ENCODE peak calls at places on chromosomes 5 and 9, in eight cellular contexts. C, G, O, I, T, S, X and E are unnamed samples.

GRCh38 chr5:75412111-75412990 is 75.3 kb downstream of the HMGCR start:
- DNase-seq in C (peak), X (peak), O (no peak), T (peak), G (no peak), S (peak), I (no peak), E (no peak)

GRCh38 chr5:36607114-36607561 is 732 bp downstream of the SLC1A3 start:
- DNase-seq in S (no peak), G (peak), I (peak), T (no peak), X (peak), O (no peak), C (no peak), E (no peak)

GRCh38 chr5:113380299-113381014 is 54.3 kb downstream of the TSSK1B start:
- DNase-seq in T (peak), G (no peak), C (no peak), I (peak), O (no peak), S (peak), X (no peak), E (no peak)

GRCh38 chr9:13719410-13719809 is 439.9 kb upstream of the MPDZ start:
- DNase-seq in S (peak), G (no peak), T (peak), X (peak), I (no peak), C (no peak), O (no peak), E (no peak)

GRCh38 chr5:168670881-168671575 is 91.9 kb upstream of the PANK3 start:
- DNase-seq in O (no peak), I (peak), C (no peak), X (no peak), S (no peak), T (no peak), G (no peak), E (no peak)

GRCh38 chr5:112551437-112552018 is 132.5 kb upstream of the EPB41L4A start:
- DNase-seq in T (peak), G (peak), I (no peak), X (peak), C (peak), S (peak), O (no peak), E (peak)

GRCh38 chr9:89746385-89747116 is 141.7 kb downstream of the GADD45G start:
- DNase-seq in O (no peak), G (no peak), S (no peak), I (no peak), C (no peak), T (peak), X (peak), E (no peak)

GRCh38 chr9:133251773-133252172 is 23.2 kb downstream of the ABO start:
- DNase-seq in T (no peak), C (no peak), G (no peak), S (no peak), X (no peak), I (no peak), O (peak), E (no peak)

GRCh38 chr5:78920604-78921003 is 64.5 kb downstream of the ARSB start:
- DNase-seq in C (no peak), S (no peak), X (peak), T (peak), I (peak), G (no peak), O (no peak), E (no peak)

GRCh38 chr9:134689320-134690181 is 47.9 kb downstream of the COL5A1 start:
- DNase-seq in O (peak), T (peak), X (peak), I (peak), G (no peak), S (peak), C (peak), E (peak)

GRCh38 chr9:16074962-16075361 is 522.1 kb downstream of the CCDC171 start:
- DNase-seq in T (peak), C (no peak), X (no peak), S (no peak), I (no peak), G (no peak), O (no peak), E (no peak)

GRCh38 chr9:31355965-31356364 is 1028.5 kb upstream of the ACO1 start:
- DNase-seq in S (no peak), T (no peak), X (no peak), O (no peak), I (no peak), C (no peak), G (no peak), E (no peak)

GRCh38 chr9:87212563-87213154 is 265.4 kb upstream of the GAS1 start:
- DNase-seq in G (no peak), T (peak), X (peak), O (no peak), C (no peak), S (no peak), I (peak), E (no peak)

GRCh38 chr5:128109138-128109537 is 25.6 kb downstream of the SLC12A2 start:
- DNase-seq in G (no peak), O (no peak), X (no peak), C (no peak), S (no peak), T (no peak), I (no peak), E (no peak)

GRCh38 chr5:5351288-5352089 is 71.0 kb upstream of the ICE1 start:
- DNase-seq in X (peak), T (peak), C (no peak), I (peak), G (peak), S (no peak), O (no peak), E (no peak)

GRCh38 chr9:86286278-86286677 is 3.9 kb upstream of the ISCA1 start:
- DNase-seq in C (no peak), S (no peak), X (no peak), I (no peak), T (no peak), O (no peak), G (no peak), E (no peak)

GRCh38 chr9:97397220-97397619 is 14.7 kb upstream of the TDRD7 start:
- DNase-seq in C (no peak), X (no peak), G (no peak), I (no peak), T (peak), S (no peak), O (no peak), E (peak)

GRCh38 chr9:73806876-73807275 is 655.2 kb downstream of the ANXA1 start:
- DNase-seq in O (no peak), S (no peak), G (no peak), I (no peak), T (peak), C (no peak), X (no peak), E (no peak)

GRCh38 chr9:127537014-127537413 is 75.1 kb upstream of the STXBP1 start:
- DNase-seq in X (peak), I (no peak), T (peak), C (no peak), S (no peak), G (no peak), O (no peak), E (no peak)